ENCODE peak calls at places on chromosomes 12 and 14, in seven cellular contexts. C is GM04503; I is AG08395; P is osteocyte; Q is stimulated activated CD8-positive, alpha-beta memory T cell treated with anti-CD3 and anti-CD28 coated beads, Interleukin-2, amount 100 ng/mL, for 48 hours; B is activated T-cell treated with anti-CD3 and anti-CD28 coated beads, Interleukin-2, amount 50 U/mL, for 4 hours; X is T-helper 2 cell. K is an unnamed sample.

GRCh38 chr14:69711065-69711464 is 55.9 kb upstream of the SRSF5 start:
- DNase-seq in C (no peak), I (no peak), P (no peak), Q (no peak), B (no peak), X (no peak), K (no peak)

GRCh38 chr14:43042408-43042807 is 1435.7 kb downstream of the LRFN5 start:
- DNase-seq in C (no peak), I (no peak), P (no peak), Q (no peak), B (no peak), X (no peak), K (no peak)

GRCh38 chr12:23945249-23945648 is 4.2 kb downstream of the SOX5 start:
- DNase-seq in C (no peak), I (no peak), P (no peak), Q (no peak), B (no peak), X (no peak), K (no peak)

GRCh38 chr14:20427231-20428009 is 8.5 kb downstream of the KLHL33 start:
- DNase-seq in C (no peak), I (peak), P (no peak), Q (no peak), B (no peak), X (no peak), K (no peak)

GRCh38 chr12:109377139-109377685 is 29.5 kb downstream of the MYO1H start:
- DNase-seq in C (no peak), I (no peak), P (no peak), Q (no peak), B (no peak), X (no peak), K (no peak)

GRCh38 chr14:105144666-105145380 is 23.8 kb downstream of the JAG2 start:
- DNase-seq in C (no peak), I (no peak), P (no peak), Q (no peak), B (no peak), X (no peak), K (no peak)

GRCh38 chr12:85672436-85672835 is 163.8 kb downstream of the RASSF9 start:
- DNase-seq in C (no peak), I (no peak), P (no peak), Q (no peak), B (no peak), X (no peak), K (no peak)

GRCh38 chr12:86230516-86231146 is 25.6 kb downstream of the MGAT4C start:
- DNase-seq in C (no peak), I (no peak), P (no peak), Q (no peak), B (no peak), X (no peak), K (peak)

GRCh38 chr12:124376435-124376834 is 81.5 kb downstream of the RFLNA start:
- DNase-seq in C (no peak), I (no peak), P (no peak), Q (no peak), B (no peak), X (no peak), K (no peak)

GRCh38 chr14:68574906-68575305 is 218.0 kb downstream of the ZFP36L1 start:
- DNase-seq in C (no peak), I (peak), P (no peak), Q (no peak), B (no peak), X (no peak), K (no peak)

GRCh38 chr12:89939468-89940215 is 231.0 kb upstream of the ATP2B1 start:
- DNase-seq in C (no peak), I (no peak), P (no peak), Q (no peak), B (no peak), X (no peak), K (no peak)

GRCh38 chr14:78764240-78764639 is 594.1 kb downstream of the NRXN3 start:
- DNase-seq in C (no peak), I (no peak), P (no peak), Q (no peak), B (no peak), X (no peak), K (peak)

GRCh38 chr14:52058346-52058745 is 10.5 kb downstream of the NID2 start:
- DNase-seq in C (no peak), I (no peak), P (no peak), Q (no peak), B (no peak), X (no peak), K (no peak)

GRCh38 chr14:20624495-20625070 is 16.9 kb downstream of the OR6S1 start:
- DNase-seq in C (no peak), I (peak), P (no peak), Q (no peak), B (peak), X (no peak), K (no peak)

GRCh38 chr12:100199347-100200136 is 1.1 kb upstream of the ACTR6 start:
- DNase-seq in C (no peak), I (peak), P (no peak), Q (peak), B (peak), X (peak), K (no peak)